ENCODE peak calls at places on chromosome 16, in eight cellular contexts. F is Calu3, B is cardiac septum, J is fibroblast of pulmonary artery, K is T-helper 1 cell, Y is NCI-H1048, T is GM18507, A is germinal center. S is an unnamed sample.

GRCh38 chr16:1225051-1225451 is at the start of gene TPSG1:
- DNase-seq in Y (no peak), K (no peak), F (no peak), A (no peak), J (no peak), T (no peak), B (no peak), S (no peak)

GRCh38 chr16:78105517-78105916 is 6.1 kb downstream of the WWOX start:
- DNase-seq in Y (no peak), F (no peak), T (no peak), B (no peak), K (no peak), A (no peak), J (no peak), S (no peak)

GRCh38 chr16:76583995-76584394 is 306.8 kb downstream of the CNTNAP4 start:
- DNase-seq in K (no peak), J (no peak), F (no peak), T (no peak), A (no peak), B (no peak), Y (no peak), S (no peak)

GRCh38 chr16:86059253-86060171 is 160.6 kb downstream of the IRF8 start:
- DNase-seq in F (no peak), T (no peak), J (peak), A (no peak), B (no peak), K (no peak), Y (no peak), S (no peak)

GRCh38 chr16:11949527-11949926 is 7.7 kb upstream of the NPIPB2 start:
- DNase-seq in K (no peak), F (peak), J (peak), T (peak), Y (no peak), B (no peak), A (peak), S (no peak)

GRCh38 chr16:85330694-85331188 is 218.5 kb upstream of the CIBAR2 start:
- DNase-seq in T (peak), B (no peak), A (peak), J (peak), Y (no peak), F (peak), K (no peak), S (no peak)

GRCh38 chr16:65546353-65546791 is 424.5 kb upstream of the CDH11 start:
- DNase-seq in B (no peak), K (no peak), J (peak), T (no peak), F (no peak), A (no peak), Y (no peak), S (no peak)

GRCh38 chr16:86697715-86698114 is 119.4 kb downstream of the FOXL1 start:
- DNase-seq in B (no peak), A (no peak), F (no peak), K (no peak), Y (no peak), T (no peak), J (peak), S (no peak)

GRCh38 chr16:87149051-87149450 is 168.1 kb downstream of the C16orf95 start:
- DNase-seq in J (no peak), F (no peak), T (no peak), B (no peak), K (no peak), A (no peak), Y (no peak), S (no peak)

GRCh38 chr16:53511403-53512280 is 8.6 kb upstream of the AKTIP start:
- DNase-seq in F (peak), Y (no peak), A (no peak), B (no peak), K (no peak), J (no peak), T (no peak), S (no peak)

GRCh38 chr16:19269098-19269497 is 16.4 kb upstream of the CLEC19A start:
- DNase-seq in K (no peak), Y (no peak), J (no peak), T (no peak), A (no peak), B (no peak), F (no peak), S (no peak)